ENCODE peak calls at places on chromosome 1, in ten cellular contexts. L is HS-5; N is heart right ventricle; Q is PC-9; Z is cardiac septum; T is left ventricle myocardium inferior; I is HT-29; O is ovary; K is stimulated activated CD8-positive, alpha-beta memory T cell treated with anti-CD3 and anti-CD28 coated beads, Interleukin-15, amount 100 ng/mL, for 24 hours; W is SK-MEL-5. Y is an unnamed sample.

GRCh38 chr1:21899972-21900371 is 37.1 kb downstream of the HSPG2 start:
- DNase-seq in L (no peak), N (no peak), Q (no peak), Z (no peak), T (peak), I (no peak), O (no peak), K (no peak), W (no peak), Y (no peak)

GRCh38 chr1:185139231-185139630 is 17.5 kb downstream of the TRMT1L start:
- DNase-seq in L (no peak), N (no peak), Q (no peak), Z (no peak), T (no peak), I (no peak), O (no peak), K (no peak), W (no peak), Y (no peak)

GRCh38 chr1:19799233-19799876 is 361 bp downstream of the TMCO4 start:
- DNase-seq in L (no peak), N (peak), Q (peak), Z (no peak), T (peak), I (peak), O (peak), K (peak), W (peak), Y (peak)

GRCh38 chr1:16014509-16015482 is 3.0 kb downstream of the HSPB7 start:
- DNase-seq in L (no peak), N (peak), Q (no peak), Z (no peak), T (peak), I (no peak), O (peak), K (no peak), W (no peak), Y (no peak)

GRCh38 chr1:31788825-31789256 is 24.7 kb upstream of the ADGRB2 start:
- DNase-seq in L (peak), N (peak), Q (no peak), Z (no peak), T (no peak), I (peak), O (no peak), K (no peak), W (peak), Y (peak)

GRCh38 chr1:94677714-94678113 is 136.2 kb upstream of the F3 start:
- DNase-seq in L (no peak), N (no peak), Q (no peak), Z (no peak), T (no peak), I (no peak), O (no peak), K (no peak), W (no peak), Y (no peak)

GRCh38 chr1:35449334-35450008 is 107.7 kb downstream of the KIAA0319L start:
- DNase-seq in L (peak), N (no peak), Q (no peak), Z (no peak), T (no peak), I (no peak), O (no peak), K (no peak), W (peak), Y (no peak)

GRCh38 chr1:183368213-183369108 is 49.7 kb downstream of the NMNAT2 start:
- DNase-seq in L (no peak), N (no peak), Q (no peak), Z (no peak), T (no peak), I (no peak), O (no peak), K (no peak), W (peak), Y (no peak)

GRCh38 chr1:40001456-40001855 is 39.1 kb upstream of the CAP1 start:
- DNase-seq in L (no peak), N (no peak), Q (no peak), Z (no peak), T (no peak), I (no peak), O (no peak), K (no peak), W (no peak), Y (no peak)

GRCh38 chr1:46793126-46793525 is 5.7 kb upstream of the CYP4B1 start:
- DNase-seq in L (no peak), N (no peak), Q (no peak), Z (no peak), T (no peak), I (no peak), O (no peak), K (no peak), W (no peak), Y (no peak)

GRCh38 chr1:205273551-205273982 is 45.8 kb downstream of the TMCC2 start:
- DNase-seq in L (no peak), N (peak), Q (peak), Z (peak), T (peak), I (peak), O (peak), K (peak), W (peak), Y (no peak)

GRCh38 chr1:243745361-243745760 is 104.7 kb downstream of the AKT3 start:
- DNase-seq in L (peak), N (no peak), Q (no peak), Z (no peak), T (no peak), I (no peak), O (no peak), K (no peak), W (no peak), Y (no peak)

GRCh38 chr1:24748191-24749121 is 3.2 kb downstream of the CLIC4 start:
- DNase-seq in L (no peak), N (no peak), Q (no peak), Z (no peak), T (no peak), I (no peak), O (no peak), K (no peak), W (no peak), Y (no peak)

GRCh38 chr1:233188061-233188460 is 107.5 kb downstream of the PCNX2 start:
- DNase-seq in L (no peak), N (no peak), Q (no peak), Z (no peak), T (no peak), I (no peak), O (no peak), K (no peak), W (no peak), Y (no peak)

GRCh38 chr1:6172549-6172948 is 7.6 kb downstream of the CHD5 start:
- DNase-seq in L (no peak), N (no peak), Q (no peak), Z (no peak), T (no peak), I (no peak), O (no peak), K (no peak), W (no peak), Y (no peak)

GRCh38 chr1:26350701-26351590 is 3.0 kb downstream of the CRYBG2 start:
- DNase-seq in L (no peak), N (no peak), Q (peak), Z (no peak), T (no peak), I (peak), O (no peak), K (no peak), W (no peak), Y (no peak)

GRCh38 chr1:23581219-23581618 is 21.9 kb upstream of the ID3 start:
- DNase-seq in L (no peak), N (peak), Q (no peak), Z (no peak), T (peak), I (no peak), O (peak), K (no peak), W (no peak), Y (no peak)

GRCh38 chr1:22641906-22642636 is 1.4 kb upstream of the C1QC start:
- DNase-seq in L (no peak), N (peak), Q (peak), Z (peak), T (peak), I (peak), O (peak), K (peak), W (peak), Y (peak)

GRCh38 chr1:208004851-208005250 is 93.9 kb upstream of the CD34 start:
- DNase-seq in L (no peak), N (no peak), Q (no peak), Z (peak), T (no peak), I (no peak), O (no peak), K (no peak), W (no peak), Y (no peak)

GRCh38 chr1:109132980-109133379 is 19.1 kb downstream of the ELAPOR1 start:
- DNase-seq in L (no peak), N (no peak), Q (no peak), Z (no peak), T (no peak), I (no peak), O (no peak), K (no peak), W (no peak), Y (no peak)

GRCh38 chr1:193479187-193479586 is 292.8 kb upstream of the B3GALT2 start:
- DNase-seq in L (no peak), N (no peak), Q (no peak), Z (no peak), T (no peak), I (peak), O (no peak), K (no peak), W (no peak), Y (no peak)

GRCh38 chr1:42183646-42184268 is 19.2 kb upstream of the GUCA2A start:
- DNase-seq in L (no peak), N (no peak), Q (no peak), Z (no peak), T (no peak), I (no peak), O (no peak), K (no peak), W (no peak), Y (no peak)